ENCODE peak calls at places on chromosome 21, in seven cellular contexts. T is RWPE2, C is right cardiac atrium, S is cardiac fibroblast, G is upper lobe of right lung, Z is tibial artery, H is heart right ventricle. M is an unnamed sample.

GRCh38 chr21:34845521-34846213 is 176.9 kb downstream of the CLIC6 start:
- DNase-seq in T (no peak), Z (no peak), C (no peak), G (peak; percentile 72), H (no peak), S (peak; percentile 82), M (no peak)

GRCh38 chr21:46379105-46379504 is 55.1 kb downstream of the PCNT start:
- DNase-seq in Z (no peak), S (no peak), T (no peak), G (no peak), H (no peak), C (no peak), M (no peak)

GRCh38 chr21:22575165-22575584 is 1577.0 kb downstream of the NCAM2 start:
- DNase-seq in Z (no peak), H (no peak), G (no peak), T (no peak), C (no peak), S (no peak), M (no peak)

GRCh38 chr21:33059319-33059894 is 10.5 kb upstream of the OLIG1 start:
- DNase-seq in T (no peak), H (no peak), G (no peak), C (no peak), S (no peak), Z (no peak), M (no peak)

GRCh38 chr21:38170283-38170682 is 86.5 kb upstream of the KCNJ15 start:
- DNase-seq in Z (peak; percentile 29), G (no peak), S (peak; percentile 45), T (no peak), C (peak; percentile 20), H (no peak), M (no peak)

GRCh38 chr21:29645666-29646553 is 293.9 kb downstream of the GRIK1 start:
- DNase-seq in S (no peak), Z (no peak), H (no peak), G (no peak), T (no peak), C (no peak), M (no peak)

GRCh38 chr21:34148826-34149558 is 75.6 kb downstream of the MRPS6 start:
- DNase-seq in S (no peak), H (no peak), C (no peak), T (no peak), Z (no peak), G (no peak), M (no peak)

GRCh38 chr21:33587792-33588484 is 546 bp downstream of the DONSON start:
- DNase-seq in S (peak; percentile 41), H (peak; percentile 30), Z (peak; percentile 21), G (peak; percentile 71), C (peak; percentile 50), T (no peak), M (peak; percentile 64)

GRCh38 chr21:19995253-19995652 is 1003.0 kb upstream of the NCAM2 start:
- DNase-seq in S (no peak), H (no peak), C (no peak), Z (no peak), G (no peak), T (no peak), M (no peak)

GRCh38 chr21:37914211-37914900 is 1.9 kb downstream of the KCNJ6 start:
- DNase-seq in G (peak; percentile 73), S (peak; percentile 2), Z (no peak), C (no peak), H (peak; percentile 25), T (no peak), M (no peak)

GRCh38 chr21:39647476-39647875 is 34.7 kb downstream of the B3GALT5 start:
- DNase-seq in C (no peak), H (no peak), G (no peak), S (no peak), Z (no peak), T (no peak), M (no peak)

GRCh38 chr21:39463308-39463707 is 11.5 kb downstream of the SH3BGR start:
- DNase-seq in S (no peak), C (no peak), T (no peak), G (no peak), H (no peak), Z (no peak), M (no peak)

GRCh38 chr21:33940164-33940563 is 24.6 kb upstream of the ATP5PO start:
- DNase-seq in C (no peak), H (no peak), Z (no peak), S (peak; percentile 73), G (no peak), T (no peak), M (no peak)

GRCh38 chr21:19405326-19405725 is 1001.7 kb upstream of the TMPRSS15 start:
- DNase-seq in C (no peak), G (no peak), Z (no peak), H (no peak), T (no peak), S (no peak), M (no peak)

GRCh38 chr21:29372063-29372802 is 73.5 kb downstream of the BACH1 start:
- DNase-seq in T (no peak), G (no peak), S (peak; percentile 88), Z (peak; percentile 45), H (no peak), C (no peak), M (no peak)

GRCh38 chr21:18522181-18522771 is 118.7 kb upstream of the TMPRSS15 start:
- DNase-seq in Z (no peak), G (no peak), C (no peak), H (no peak), T (no peak), S (no peak), M (no peak)

GRCh38 chr21:46634427-46634826 is 1.0 kb upstream of the PRMT2 start:
- DNase-seq in Z (no peak), T (no peak), C (no peak), G (peak; percentile 53), S (no peak), H (no peak), M (no peak)

GRCh38 chr21:28069446-28069845 is 923.2 kb downstream of the LTN1 start:
- DNase-seq in S (peak; percentile 93), H (no peak), Z (no peak), T (no peak), C (no peak), G (no peak), M (no peak)

GRCh38 chr21:23887709-23888303 is 1719.5 kb downstream of the MRPL39 start:
- DNase-seq in Z (no peak), G (no peak), S (no peak), H (no peak), T (no peak), C (no peak), M (no peak)

GRCh38 chr21:39006653-39007417 is 176.4 kb downstream of the PSMG1 start:
- DNase-seq in S (peak; percentile 97), C (peak; percentile 87), G (peak; percentile 76), H (peak; percentile 76), Z (peak; percentile 86), T (no peak), M (no peak)

GRCh38 chr21:34544032-34544496 is 32.1 kb upstream of the KCNE1 start:
- DNase-seq in T (peak; percentile 78), H (no peak), C (peak; percentile 47), Z (peak; percentile 64), G (peak; percentile 73), S (peak; percentile 87), M (peak; percentile 36)

GRCh38 chr21:45364464-45365185 is 40.3 kb upstream of the COL18A1 start:
- DNase-seq in S (peak; percentile 91), C (peak; percentile 75), H (no peak), T (no peak), G (no peak), Z (peak; percentile 68), M (peak; percentile 63)

DNA sequence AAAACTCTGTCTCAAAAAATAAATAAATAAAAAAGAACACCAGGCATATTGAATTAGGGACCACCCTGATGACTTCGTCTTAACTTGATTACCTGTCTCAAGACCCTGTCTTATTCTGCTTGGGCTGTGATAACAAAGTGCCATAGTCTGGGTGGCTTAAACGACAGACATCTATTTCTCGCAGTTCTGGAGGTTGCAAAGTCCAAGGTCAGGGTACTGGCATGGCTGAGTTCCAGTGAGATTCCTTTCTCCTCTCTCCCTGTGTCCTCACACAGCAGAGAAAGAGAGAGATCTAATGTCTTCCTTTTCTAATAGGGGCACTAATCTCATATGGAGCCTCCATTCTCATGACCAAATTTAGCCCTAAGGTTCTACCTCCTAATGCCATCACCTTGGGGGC is 145.6 kb downstream of the HUNK start:
- DNase-seq in H (no peak), C (no peak), T (no peak), G (no peak), Z (no peak), S (no peak), M (no peak)
- H3K4me3 ChIP-seq in H (no peak overlapping the region), C (no peak overlapping the region), T (no peak overlapping the region), G (no peak overlapping the region), Z (no peak overlapping the region), S (no peak overlapping the region), M (no peak overlapping the region)

GRCh38 chr21:44354001-44354405 is 582 bp downstream of the TRPM2 start:
- DNase-seq in T (no peak), S (no peak), Z (no peak), G (peak; percentile 75), C (no peak), H (no peak), M (peak; percentile 86)
- H3K4me3 ChIP-seq in T (no peak overlapping the region), S (no peak overlapping the region), Z (peak overlapping the region; percentile 17), G (peak overlapping the region; percentile 41), C (no peak overlapping the region), H (peak overlapping the region; percentile 10), M (peak overlapping the region; percentile 41)

DNA sequence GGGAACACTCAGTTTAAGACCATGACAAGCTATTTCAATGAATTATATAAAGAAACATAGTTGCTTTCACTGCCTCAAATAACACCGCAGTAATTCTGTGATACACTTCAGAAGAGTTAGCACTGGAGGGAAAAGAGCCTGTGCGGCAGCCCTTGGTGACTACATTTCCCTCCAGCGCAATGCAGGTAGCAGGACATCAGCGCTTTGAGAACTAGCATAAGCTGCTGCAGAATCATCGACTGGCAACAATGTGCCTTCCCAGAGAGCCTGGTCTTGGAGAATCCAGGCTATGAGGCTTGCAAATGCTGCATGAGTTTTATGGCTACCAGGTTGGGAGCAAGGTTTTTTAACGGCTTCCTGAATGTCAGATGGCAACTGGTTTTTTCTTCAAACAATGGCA is 7.5 kb downstream of the NRIP1 start:
- DNase-seq in G (no peak), S (no peak), C (no peak), Z (no peak), T (no peak), H (no peak), M (no peak)
- H3K4me3 ChIP-seq in G (no peak overlapping the region), S (no peak overlapping the region), C (no peak overlapping the region), Z (no peak overlapping the region), T (no peak overlapping the region), H (no peak overlapping the region), M (peak overlapping the region; percentile 29)

DNA sequence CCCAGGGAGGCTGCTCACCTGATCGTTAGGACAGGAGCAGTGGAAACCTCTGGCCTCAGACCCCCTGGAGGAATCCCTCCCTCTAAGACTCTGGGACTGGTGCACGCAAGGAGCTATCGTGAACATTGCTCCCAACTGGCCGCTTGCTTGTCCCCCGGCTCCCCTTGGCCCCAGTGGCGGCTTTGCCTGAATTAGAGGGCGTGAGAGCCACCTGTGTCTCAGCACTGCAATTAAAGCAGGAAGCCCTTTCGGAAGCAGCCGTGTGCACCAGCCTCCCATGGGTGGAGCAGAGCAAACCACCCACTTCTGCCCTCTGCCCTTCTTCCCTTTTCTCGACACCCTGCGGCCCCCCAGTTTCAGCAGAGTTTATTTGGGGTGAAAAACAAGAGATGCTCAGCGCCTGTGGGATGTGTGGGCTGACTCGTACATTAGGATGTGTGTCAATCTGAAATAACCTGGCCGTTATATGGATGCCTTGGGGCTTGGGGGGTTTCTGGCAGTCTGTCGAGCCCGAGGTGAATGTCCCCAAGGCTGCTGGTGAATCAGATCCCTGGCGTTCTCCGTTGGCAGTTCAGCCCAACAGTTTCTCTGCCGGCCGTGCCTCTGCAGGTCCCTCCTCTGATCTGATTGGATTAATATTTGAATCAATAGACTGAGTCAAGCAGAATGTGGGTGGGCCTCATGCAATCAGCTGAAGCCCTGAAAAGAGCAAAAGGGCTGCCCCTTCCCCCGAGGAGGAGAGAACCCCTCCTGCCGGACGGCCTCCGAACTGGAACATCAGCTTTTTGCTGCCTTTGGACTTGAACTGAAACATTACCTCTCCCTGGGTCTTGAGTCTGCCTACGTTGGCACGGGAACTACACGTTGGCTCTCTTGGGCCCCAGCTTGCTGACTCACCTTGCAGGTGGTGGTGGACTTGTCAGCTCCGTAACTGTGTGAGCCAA is 7.3 kb upstream of the UMODL1 start:
- DNase-seq in C (peak; percentile 21), S (no peak), G (no peak), H (no peak), Z (no peak), T (peak; percentile 68), M (no peak)
- H3K4me3 ChIP-seq in C (no peak overlapping the region), S (no peak overlapping the region), G (peak overlapping the region; percentile 2), H (no peak overlapping the region), Z (no peak overlapping the region), T (no peak overlapping the region), M (no peak overlapping the region)